ENCODE peak calls at places on chromosomes 11 and 22, in four cellular contexts. F is NCI-H2081 treated with DMSO at 0.1 percent for 48 hours, B is body of pancreas, P is ACHN. Y is an unnamed sample.

GRCh38 chr11:86644291-86644690 is 28.1 kb downstream of the ME3 start:
- DNase-seq in F (no peak), B (no peak), P (no peak), Y (no peak)

GRCh38 chr11:127993788-127994187 is 593.6 kb downstream of the ETS1 start:
- DNase-seq in F (no peak), B (no peak), P (no peak), Y (no peak)

GRCh38 chr11:65424200-65425104 is 1.9 kb downstream of the NEAT1 start:
- DNase-seq in F (no peak), B (peak), P (peak), Y (no peak)

GRCh38 chr11:8841899-8842298 is 69.1 kb upstream of the AKIP1 start:
- DNase-seq in F (no peak), B (no peak), P (no peak), Y (no peak)

GRCh38 chr11:5737672-5738071 is 1.4 kb downstream of the OR56B1 start:
- DNase-seq in F (no peak), B (no peak), P (no peak), Y (no peak)

GRCh38 chr11:2759228-2760195 is 59.7 kb upstream of the KCNQ1OT1 start:
- DNase-seq in F (no peak), B (peak), P (no peak), Y (no peak)

GRCh38 chr11:77086521-77087472 is 15.8 kb upstream of the OMP start:
- DNase-seq in F (no peak), B (peak), P (no peak), Y (no peak)

GRCh38 chr11:67452141-67452952 is at the start of gene GPR152:
- DNase-seq in F (no peak), B (peak), P (no peak), Y (no peak)

GRCh38 chr11:62104001-62104400 is 19.8 kb upstream of the INCENP start:
- DNase-seq in F (no peak), B (no peak), P (no peak), Y (no peak)

GRCh38 chr22:49862408-49862776 is 8.7 kb downstream of the ZBED4 start:
- DNase-seq in F (no peak), B (no peak), P (no peak), Y (no peak)